ENCODE peak calls at places on chromosome 10, in six cellular contexts. One of them, this sample, is unnamed.
A peak's percentile ranks its signal among the peaks of the same experiment; 100 is the strongest.

GRCh38 chr10:128098631-128099030 is 27.6 kb downstream of the MKI67 start:
- DNase-seq in GM12878: no peak
- DNase-seq in HCT116: no peak
- DNase-seq in NT2/D1: no peak
- DNase-seq in HepG2: no peak
- DNase-seq in H1: no peak
- DNase-seq in this sample: no peak

GRCh38 chr10:16566202-16566805 is 44.6 kb upstream of the C1QL3 start:
- DNase-seq in GM12878: no peak
- DNase-seq in HCT116: no peak
- DNase-seq in NT2/D1: no peak
- DNase-seq in HepG2: no peak
- DNase-seq in H1: no peak
- DNase-seq in this sample: peak; percentile 10

GRCh38 chr10:89591111-89591795 is 53.8 kb downstream of the PANK1 start:
- DNase-seq in GM12878: no peak
- DNase-seq in HCT116: no peak
- DNase-seq in NT2/D1: no peak
- DNase-seq in HepG2: no peak
- DNase-seq in H1: no peak
- DNase-seq in this sample: no peak

GRCh38 chr10:86703176-86703575 is 34.9 kb downstream of the LDB3 start:
- DNase-seq in GM12878: no peak
- DNase-seq in HCT116: no peak
- DNase-seq in NT2/D1: no peak
- DNase-seq in HepG2: no peak
- DNase-seq in H1: no peak
- DNase-seq in this sample: no peak

GRCh38 chr10:30756151-30756550 is 126.6 kb upstream of the LYZL2 start:
- DNase-seq in GM12878: no peak
- DNase-seq in HCT116: no peak
- DNase-seq in NT2/D1: no peak
- DNase-seq in HepG2: no peak
- DNase-seq in H1: no peak
- DNase-seq in this sample: no peak

GRCh38 chr10:84262190-84262956 is 17.5 kb downstream of the RGR start:
- DNase-seq in GM12878: no peak
- DNase-seq in HCT116: no peak
- DNase-seq in NT2/D1: no peak
- DNase-seq in HepG2: no peak
- DNase-seq in H1: no peak
- DNase-seq in this sample: no peak

GRCh38 chr10:107544706-107545520 is 380.4 kb upstream of the SORCS1 start:
- DNase-seq in GM12878: no peak
- DNase-seq in HCT116: no peak
- DNase-seq in NT2/D1: no peak
- DNase-seq in HepG2: no peak
- DNase-seq in H1: no peak
- DNase-seq in this sample: no peak

GRCh38 chr10:69004821-69005220 is 16.2 kb downstream of the KIFBP start:
- DNase-seq in GM12878: no peak
- DNase-seq in HCT116: peak; percentile 18
- DNase-seq in NT2/D1: no peak
- DNase-seq in HepG2: peak; percentile 17
- DNase-seq in H1: no peak
- DNase-seq in this sample: no peak

GRCh38 chr10:98388086-98388655 is 26.8 kb downstream of the PYROXD2 start:
- DNase-seq in GM12878: no peak
- DNase-seq in HCT116: no peak
- DNase-seq in NT2/D1: no peak
- DNase-seq in HepG2: no peak
- DNase-seq in H1: peak; percentile 15
- DNase-seq in this sample: peak; percentile 34

GRCh38 chr10:98391578-98391991 is 23.4 kb downstream of the PYROXD2 start:
- DNase-seq in GM12878: no peak
- DNase-seq in HCT116: no peak
- DNase-seq in NT2/D1: no peak
- DNase-seq in HepG2: no peak
- DNase-seq in H1: no peak
- DNase-seq in this sample: no peak

GRCh38 chr10:98389398-98389797 is 25.6 kb downstream of the PYROXD2 start:
- DNase-seq in GM12878: no peak
- DNase-seq in HCT116: no peak
- DNase-seq in NT2/D1: no peak
- DNase-seq in HepG2: no peak
- DNase-seq in H1: no peak
- DNase-seq in this sample: no peak

GRCh38 chr10:98391065-98391464 is 23.9 kb downstream of the PYROXD2 start:
- DNase-seq in GM12878: no peak
- DNase-seq in HCT116: no peak
- DNase-seq in NT2/D1: no peak
- DNase-seq in HepG2: no peak
- DNase-seq in H1: no peak
- DNase-seq in this sample: no peak

DNA sequence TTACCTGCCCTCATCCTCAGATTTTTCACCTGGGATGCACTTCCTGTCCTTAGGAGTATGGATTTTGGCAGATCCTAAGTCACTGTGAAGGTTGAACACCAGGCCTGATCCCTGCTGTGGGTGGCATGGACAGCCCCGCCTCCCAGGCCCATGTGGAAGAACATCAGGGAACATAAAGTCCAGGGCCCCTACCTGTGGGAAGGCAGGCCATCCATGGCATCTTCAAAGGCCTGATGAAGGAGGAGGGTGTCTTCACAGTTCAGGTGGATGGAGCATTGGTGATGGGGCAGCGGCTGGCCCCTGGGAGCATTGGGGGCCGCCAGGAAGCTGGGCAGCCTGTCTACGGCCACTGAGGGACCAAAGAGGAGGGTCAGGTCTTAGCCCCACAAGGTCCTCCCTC is 24.6 kb downstream of the PYROXD2 start:
- DNase-seq in GM12878: no peak
- DNase-seq in HCT116: no peak
- DNase-seq in NT2/D1: no peak
- DNase-seq in HepG2: no peak
- DNase-seq in H1: no peak
- DNase-seq in this sample: no peak
- TF ChIP-seq ZNF274 in GM12878: no peak
- TF ChIP-seq ZNF274 in HCT116: no peak
- TF ChIP-seq ZNF274 in NT2/D1: no peak
- TF ChIP-seq ZNF274 in HepG2: no peak
- TF ChIP-seq ZNF274 in H1: no peak
- TF ChIP-seq ZNF274 in this sample: no peak

GRCh38 chr10:48612241-48612943 is 7.5 kb upstream of the ARHGAP22 start:
- DNase-seq in GM12878: no peak
- DNase-seq in HCT116: no peak
- DNase-seq in NT2/D1: no peak
- DNase-seq in HepG2: no peak
- DNase-seq in H1: no peak
- DNase-seq in this sample: no peak
- TF ChIP-seq ZNF274 in GM12878: no peak
- TF ChIP-seq ZNF274 in HCT116: no peak
- TF ChIP-seq ZNF274 in NT2/D1: no peak
- TF ChIP-seq ZNF274 in HepG2: no peak
- TF ChIP-seq ZNF274 in H1: no peak
- TF ChIP-seq ZNF274 in this sample: no peak

DNA sequence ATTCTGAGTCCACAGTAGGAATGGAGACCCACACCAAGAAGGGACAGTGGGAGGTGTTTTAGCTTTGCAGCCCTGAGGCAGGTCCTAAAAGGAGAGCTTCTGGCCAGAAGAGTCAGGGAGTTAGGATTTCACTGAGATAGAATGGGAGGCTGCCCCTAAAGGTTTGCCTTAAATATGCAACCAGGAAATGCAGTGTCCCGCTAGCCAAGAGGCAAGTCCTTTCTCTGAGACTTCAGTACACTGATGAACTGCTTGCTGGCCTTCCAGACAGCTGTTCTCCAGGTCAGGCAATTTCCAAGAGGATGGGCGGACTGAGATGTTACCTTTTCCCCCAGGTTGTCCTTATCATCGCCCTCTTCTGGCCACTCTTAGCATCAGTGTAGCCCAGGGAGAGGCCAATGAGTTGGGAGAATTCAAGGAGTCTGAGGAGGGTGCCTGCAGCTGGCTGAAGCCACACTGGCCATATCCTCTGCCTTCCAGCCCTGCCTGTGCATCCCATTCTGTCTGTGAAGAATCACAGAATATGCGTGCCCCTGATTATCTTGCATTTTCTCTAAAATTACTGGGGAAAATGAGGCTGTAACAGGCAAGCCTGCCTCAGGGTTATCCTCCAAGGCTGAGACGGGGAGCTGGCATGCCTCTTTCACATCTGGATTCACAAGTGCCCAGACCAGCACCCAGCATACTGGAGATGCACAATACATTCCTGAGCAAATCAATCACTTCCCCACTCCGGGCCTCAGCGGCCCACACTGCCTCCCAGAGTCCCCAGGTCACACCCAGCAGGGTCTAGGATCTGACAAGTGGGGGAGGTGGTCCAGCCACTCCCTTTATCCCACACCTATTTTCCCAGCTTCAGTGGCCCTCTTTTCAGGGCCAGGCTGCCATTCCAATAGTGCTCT is 2.4 kb downstream of the TLL2 start:
- DNase-seq in GM12878: no peak
- DNase-seq in HCT116: peak; percentile 31
- DNase-seq in NT2/D1: no peak
- DNase-seq in HepG2: peak; percentile 59
- DNase-seq in H1: peak; percentile 44
- DNase-seq in this sample: peak; percentile 46
- TF ChIP-seq ZNF274 in GM12878: no peak
- TF ChIP-seq ZNF274 in HCT116: no peak
- TF ChIP-seq ZNF274 in NT2/D1: no peak
- TF ChIP-seq ZNF274 in HepG2: no peak
- TF ChIP-seq ZNF274 in H1: no peak
- TF ChIP-seq ZNF274 in this sample: no peak

GRCh38 chr10:33665512-33665911 is 331.0 kb upstream of the NRP1 start:
- DNase-seq in GM12878: no peak
- DNase-seq in HCT116: no peak
- DNase-seq in NT2/D1: no peak
- DNase-seq in HepG2: no peak
- DNase-seq in H1: no peak
- DNase-seq in this sample: no peak

GRCh38 chr10:33660329-33660728 is 325.9 kb upstream of the NRP1 start:
- DNase-seq in GM12878: no peak
- DNase-seq in HCT116: no peak
- DNase-seq in NT2/D1: no peak
- DNase-seq in HepG2: no peak
- DNase-seq in H1: no peak
- DNase-seq in this sample: no peak

GRCh38 chr10:33657913-33658312 is 323.4 kb upstream of the NRP1 start:
- DNase-seq in GM12878: no peak
- DNase-seq in HCT116: no peak
- DNase-seq in NT2/D1: no peak
- DNase-seq in HepG2: no peak
- DNase-seq in H1: no peak
- DNase-seq in this sample: no peak

GRCh38 chr10:33664070-33664469 is 329.6 kb upstream of the NRP1 start:
- DNase-seq in GM12878: no peak
- DNase-seq in HCT116: no peak
- DNase-seq in NT2/D1: no peak
- DNase-seq in HepG2: no peak
- DNase-seq in H1: no peak
- DNase-seq in this sample: no peak

DNA sequence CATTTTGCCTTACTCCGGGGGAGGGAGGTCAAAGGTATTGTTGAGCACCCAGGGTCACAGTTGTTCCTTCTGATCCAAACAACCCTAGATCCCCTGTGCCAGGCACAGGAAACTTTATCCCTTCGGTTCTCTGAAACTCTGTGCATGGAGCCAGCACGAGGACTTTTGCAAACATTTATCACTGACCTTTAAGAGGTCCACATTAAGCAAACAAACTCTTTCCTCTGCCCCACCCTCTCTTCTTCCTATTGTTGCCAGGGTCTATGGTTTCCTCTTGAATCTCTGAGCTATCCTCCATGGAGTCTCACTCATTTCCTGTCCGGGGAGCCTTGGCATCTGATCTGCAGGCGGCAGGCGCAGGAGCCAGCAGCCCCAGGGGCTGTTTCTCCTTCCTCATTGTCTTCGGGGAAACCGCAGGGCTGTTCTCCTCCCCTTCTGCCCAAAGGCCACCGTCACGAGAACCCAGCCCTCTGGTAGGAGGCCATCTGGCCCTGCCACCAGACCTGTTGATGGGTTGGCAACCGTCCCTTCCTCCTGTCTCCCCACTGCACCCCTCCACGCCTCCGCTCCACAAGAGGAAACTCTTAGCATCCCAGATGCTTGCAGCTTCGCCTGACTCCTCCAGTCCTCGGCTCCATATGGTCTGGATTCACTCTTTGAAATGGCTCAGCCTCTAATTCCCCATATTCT is 327.3 kb upstream of the NRP1 start:
- DNase-seq in GM12878: no peak
- DNase-seq in HCT116: no peak
- DNase-seq in NT2/D1: no peak
- DNase-seq in HepG2: peak; percentile 41
- DNase-seq in H1: no peak
- DNase-seq in this sample: no peak
- TF ChIP-seq ZNF274 in GM12878: no peak
- TF ChIP-seq ZNF274 in HCT116: no peak
- TF ChIP-seq ZNF274 in NT2/D1: no peak
- TF ChIP-seq ZNF274 in HepG2: no peak
- TF ChIP-seq ZNF274 in H1: no peak
- TF ChIP-seq ZNF274 in this sample: no peak

GRCh38 chr10:72011976-72012512 is 47.8 kb downstream of the CHST3 start:
- DNase-seq in GM12878: no peak
- DNase-seq in HCT116: no peak
- DNase-seq in NT2/D1: no peak
- DNase-seq in HepG2: no peak
- DNase-seq in H1: no peak
- DNase-seq in this sample: no peak
- TF ChIP-seq ZNF274 in GM12878: no peak
- TF ChIP-seq ZNF274 in HCT116: no peak
- TF ChIP-seq ZNF274 in NT2/D1: no peak
- TF ChIP-seq ZNF274 in HepG2: no peak
- TF ChIP-seq ZNF274 in H1: no peak
- TF ChIP-seq ZNF274 in this sample: no peak

GRCh38 chr10:75978213-75978612 is 546.8 kb downstream of the LRMDA start:
- DNase-seq in GM12878: no peak
- DNase-seq in HCT116: no peak
- DNase-seq in NT2/D1: no peak
- DNase-seq in HepG2: no peak
- DNase-seq in H1: no peak
- DNase-seq in this sample: no peak

GRCh38 chr10:75982611-75983369 is 551.4 kb downstream of the LRMDA start:
- DNase-seq in GM12878: no peak
- DNase-seq in HCT116: no peak
- DNase-seq in NT2/D1: no peak
- DNase-seq in HepG2: no peak
- DNase-seq in H1: no peak
- DNase-seq in this sample: no peak

GRCh38 chr10:75987610-75988009 is 556.2 kb downstream of the LRMDA start:
- DNase-seq in GM12878: no peak
- DNase-seq in HCT116: no peak
- DNase-seq in NT2/D1: no peak
- DNase-seq in HepG2: peak; percentile 53
- DNase-seq in H1: no peak
- DNase-seq in this sample: no peak

GRCh38 chr10:75984067-75984466 is 552.6 kb downstream of the LRMDA start:
- DNase-seq in GM12878: no peak
- DNase-seq in HCT116: no peak
- DNase-seq in NT2/D1: no peak
- DNase-seq in HepG2: no peak
- DNase-seq in H1: no peak
- DNase-seq in this sample: no peak
- TF ChIP-seq ZNF274 in GM12878: no peak
- TF ChIP-seq ZNF274 in HCT116: no peak
- TF ChIP-seq ZNF274 in NT2/D1: no peak
- TF ChIP-seq ZNF274 in HepG2: no peak
- TF ChIP-seq ZNF274 in H1: no peak
- TF ChIP-seq ZNF274 in this sample: no peak